ENCODE peak calls at places on chromosomes 3 and 15, in four cellular contexts. One of them, this sample, is unnamed.

GRCh38 chr3:29637093-29637492 is 356.2 kb downstream of the RBMS3 start:
- DNase-seq in neuronal stem cell: no peak
- DNase-seq in H9: no peak
- DNase-seq in H1: no peak
- DNase-seq in this sample: no peak

GRCh38 chr3:21331321-21331720 is 419.7 kb downstream of the ZNF385D start:
- DNase-seq in H9: no peak
- DNase-seq in neuronal stem cell: no peak
- DNase-seq in H1: no peak
- DNase-seq in this sample: no peak

GRCh38 chr3:193292386-193292785 is 51.4 kb downstream of the PLAAT1 start:
- DNase-seq in H9: no peak
- DNase-seq in neuronal stem cell: no peak
- DNase-seq in H1: no peak
- DNase-seq in this sample: no peak

GRCh38 chr3:101825904-101826445 is 23.3 kb upstream of the NFKBIZ start:
- DNase-seq in H9: no peak
- DNase-seq in H1: no peak
- DNase-seq in neuronal stem cell: no peak
- DNase-seq in this sample: no peak

GRCh38 chr3:127814325-127814781 is 8.0 kb downstream of the MGLL start:
- DNase-seq in neuronal stem cell: no peak
- DNase-seq in H9: no peak
- DNase-seq in H1: no peak
- DNase-seq in this sample: no peak

GRCh38 chr3:115042351-115042750 is 104.7 kb downstream of the ZBTB20 start:
- DNase-seq in neuronal stem cell: no peak
- DNase-seq in H9: no peak
- DNase-seq in H1: no peak
- DNase-seq in this sample: no peak

GRCh38 chr3:179732661-179733348 is 80.0 kb downstream of the USP13 start:
- DNase-seq in H9: no peak
- DNase-seq in H1: no peak
- DNase-seq in neuronal stem cell: no peak
- DNase-seq in this sample: no peak

GRCh38 chr15:38202356-38202755 is 50.3 kb upstream of the SPRED1 start:
- DNase-seq in neuronal stem cell: no peak
- DNase-seq in H9: no peak
- DNase-seq in H1: no peak
- DNase-seq in this sample: no peak

GRCh38 chr3:158789592-158789991 is 12.3 kb upstream of the MFSD1 start:
- DNase-seq in H9: no peak
- DNase-seq in H1: no peak
- DNase-seq in neuronal stem cell: no peak
- DNase-seq in this sample: peak

GRCh38 chr15:70096215-70096974 is 1.3 kb downstream of the TLE3 start:
- DNase-seq in H1: no peak
- DNase-seq in H9: no peak
- DNase-seq in neuronal stem cell: peak
- DNase-seq in this sample: peak

GRCh38 chr3:24156466-24156865 is 211.4 kb downstream of the NR1D2 start:
- DNase-seq in neuronal stem cell: no peak
- DNase-seq in H1: no peak
- DNase-seq in H9: no peak
- DNase-seq in this sample: peak

GRCh38 chr3:138397983-138398382 is 36.4 kb upstream of the ESYT3 start:
- DNase-seq in neuronal stem cell: no peak
- DNase-seq in H9: peak
- DNase-seq in H1: no peak
- DNase-seq in this sample: no peak

GRCh38 chr15:48671381-48672022 is 26.0 kb upstream of the FBN1 start:
- DNase-seq in H1: no peak
- DNase-seq in H9: no peak
- DNase-seq in neuronal stem cell: no peak
- DNase-seq in this sample: no peak

GRCh38 chr3:78645628-78646310 is 1122.0 kb downstream of the ROBO1 start:
- DNase-seq in neuronal stem cell: peak
- DNase-seq in H1: peak
- DNase-seq in H9: no peak
- DNase-seq in this sample: peak

GRCh38 chr3:107242579-107242978 is 134.7 kb upstream of the CCDC54 start:
- DNase-seq in neuronal stem cell: no peak
- DNase-seq in H9: no peak
- DNase-seq in H1: no peak
- DNase-seq in this sample: no peak

GRCh38 chr15:68230157-68231100 is 901 bp upstream of the CLN6 start:
- DNase-seq in H9: no peak
- DNase-seq in H1: no peak
- DNase-seq in neuronal stem cell: no peak
- DNase-seq in this sample: peak

GRCh38 chr3:69671082-69671952 is 67.9 kb upstream of the MITF start:
- DNase-seq in neuronal stem cell: peak
- DNase-seq in H9: no peak
- DNase-seq in H1: no peak
- DNase-seq in this sample: peak

GRCh38 chr3:39205131-39205530 is 12.7 kb upstream of the XIRP1 start:
- DNase-seq in neuronal stem cell: no peak
- DNase-seq in H1: no peak
- DNase-seq in H9: no peak
- DNase-seq in this sample: no peak

GRCh38 chr15:26893351-26894065 is 26.6 kb downstream of the GABRA5 start:
- DNase-seq in H1: no peak
- DNase-seq in H9: no peak
- DNase-seq in neuronal stem cell: no peak
- DNase-seq in this sample: no peak

GRCh38 chr3:149848238-149848637 is 35.2 kb downstream of the RNF13 start:
- DNase-seq in neuronal stem cell: no peak
- DNase-seq in H9: no peak
- DNase-seq in H1: no peak
- DNase-seq in this sample: no peak

GRCh38 chr3:32447865-32448400 is 54.7 kb downstream of the CMTM6 start:
- DNase-seq in H9: no peak
- DNase-seq in H1: no peak
- DNase-seq in neuronal stem cell: no peak
- DNase-seq in this sample: no peak

GRCh38 chr3:179321585-179322322 is 1.1 kb upstream of the ZNF639 start:
- DNase-seq in H9: no peak
- DNase-seq in H1: no peak
- DNase-seq in neuronal stem cell: no peak
- DNase-seq in this sample: peak

GRCh38 chr3:23926736-23927135 is 9.8 kb downstream of the RPL15 start:
- DNase-seq in H9: no peak
- DNase-seq in H1: no peak
- DNase-seq in neuronal stem cell: no peak
- DNase-seq in this sample: no peak

GRCh38 chr3:9915252-9916141 is 1.4 kb upstream of the IL17RC start:
- DNase-seq in H1: no peak
- DNase-seq in neuronal stem cell: no peak
- DNase-seq in H9: peak
- DNase-seq in this sample: peak

GRCh38 chr3:182794806-182795369 is 1.6 kb downstream of the ATP11B start:
- DNase-seq in neuronal stem cell: no peak
- DNase-seq in H1: no peak
- DNase-seq in H9: no peak
- DNase-seq in this sample: peak

GRCh38 chr15:83446417-83446816 is 724 bp upstream of the SH3GL3 start:
- DNase-seq in neuronal stem cell: no peak
- DNase-seq in H1: no peak
- DNase-seq in H9: no peak
- DNase-seq in this sample: no peak

GRCh38 chr15:83445653-83446052 is 1.5 kb upstream of the SH3GL3 start:
- DNase-seq in H9: no peak
- DNase-seq in H1: no peak
- DNase-seq in neuronal stem cell: no peak
- DNase-seq in this sample: no peak

GRCh38 chr15:83449250-83449671 is 2.1 kb downstream of the SH3GL3 start:
- DNase-seq in neuronal stem cell: no peak
- DNase-seq in H9: no peak
- DNase-seq in H1: no peak
- DNase-seq in this sample: no peak

GRCh38 chr15:83444936-83445335 is 2.2 kb upstream of the SH3GL3 start:
- DNase-seq in H9: no peak
- DNase-seq in H1: no peak
- DNase-seq in neuronal stem cell: no peak
- DNase-seq in this sample: no peak

DNA sequence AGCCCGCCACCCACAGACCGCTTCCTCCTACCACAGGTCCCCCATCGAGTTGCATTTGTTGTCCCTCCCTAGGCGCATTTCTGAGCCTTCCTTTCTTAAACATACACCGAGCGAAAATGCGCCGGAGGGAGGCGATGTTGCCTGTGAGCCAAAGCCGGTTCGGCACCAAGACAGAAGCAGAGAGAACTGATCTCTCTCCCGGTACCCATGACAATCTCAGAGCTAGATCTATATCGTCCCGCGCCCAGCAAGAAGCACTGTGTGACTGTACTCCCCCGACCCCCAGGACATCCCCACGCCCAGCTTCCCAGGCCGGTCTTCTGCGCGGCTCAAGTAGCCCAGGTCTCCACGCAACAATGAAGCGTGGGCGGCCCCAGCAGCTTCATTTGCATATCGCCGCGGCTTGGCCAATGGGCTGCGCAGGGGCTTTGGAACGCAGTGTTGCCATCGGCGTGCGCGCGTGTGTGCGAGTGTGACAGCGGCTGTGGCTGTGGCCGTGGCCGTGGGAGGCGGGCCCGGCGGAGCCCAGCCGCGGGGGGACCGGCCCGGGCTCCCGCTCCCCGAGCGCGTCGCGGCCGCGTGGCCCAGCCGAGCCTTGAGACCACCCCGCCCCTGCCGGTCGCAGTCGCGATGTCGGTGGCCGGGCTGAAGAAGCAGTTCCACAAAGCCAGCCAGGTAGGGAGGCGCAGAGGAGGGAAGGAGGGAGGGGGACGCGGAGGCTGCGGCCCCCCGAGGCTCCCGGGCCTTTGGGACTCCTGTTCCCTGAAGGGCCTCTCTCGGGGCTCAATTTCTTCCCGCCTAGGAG is at the start of gene SH3GL3:
- DNase-seq in H9: peak
- DNase-seq in H1: peak
- DNase-seq in neuronal stem cell: peak
- DNase-seq in this sample: peak
- H3K14ac ChIP-seq in H9: peak
- H3K14ac ChIP-seq in H1: no peak
- H3K14ac ChIP-seq in neuronal stem cell: peak
- H3K14ac ChIP-seq in this sample: no peak

DNA sequence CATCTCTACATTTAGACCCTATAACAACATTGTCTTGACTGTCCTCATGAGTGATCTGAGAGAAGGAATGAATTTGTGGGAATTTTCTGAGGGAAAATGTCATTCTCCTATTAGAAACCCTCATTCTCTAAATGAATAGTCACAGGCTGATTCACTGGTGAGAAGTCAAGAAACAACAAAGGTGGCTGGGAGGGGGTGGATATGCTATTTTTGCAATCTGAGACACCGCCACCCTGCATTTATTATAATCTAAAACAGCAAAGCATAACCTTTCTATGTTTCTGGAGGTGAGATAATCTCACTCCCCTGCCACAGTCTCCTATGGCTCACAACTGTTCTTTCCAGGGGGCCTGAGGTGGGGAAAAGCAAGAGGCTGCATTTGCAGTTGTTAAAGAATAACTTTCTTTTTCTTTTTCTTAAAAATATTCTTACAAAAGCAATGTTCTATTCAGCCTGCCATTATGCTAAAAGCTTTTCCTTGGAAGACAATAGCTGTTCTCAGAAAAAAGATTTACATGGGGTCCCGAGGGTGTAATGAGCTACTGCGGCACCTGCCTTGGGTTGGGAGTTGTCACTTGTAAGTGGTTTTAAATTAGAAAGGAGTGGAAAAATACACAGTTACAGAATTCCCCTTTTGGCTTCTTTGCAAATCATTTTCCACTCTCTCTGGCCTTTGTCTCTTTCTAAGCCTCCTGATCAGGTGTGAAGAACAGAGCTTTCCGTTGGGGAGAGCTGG is 220.9 kb downstream of the AGBL1 start:
- DNase-seq in H1: no peak
- DNase-seq in H9: no peak
- DNase-seq in neuronal stem cell: no peak
- DNase-seq in this sample: no peak
- H3K14ac ChIP-seq in H1: no peak
- H3K14ac ChIP-seq in H9: no peak
- H3K14ac ChIP-seq in neuronal stem cell: no peak
- H3K14ac ChIP-seq in this sample: no peak

GRCh38 chr3:48655586-48655985 is 7.1 kb downstream of the CELSR3 start:
- DNase-seq in neuronal stem cell: no peak
- DNase-seq in H1: no peak
- DNase-seq in H9: no peak
- DNase-seq in this sample: no peak

GRCh38 chr3:48656841-48657281 is 5.8 kb downstream of the CELSR3 start:
- DNase-seq in H9: peak
- DNase-seq in neuronal stem cell: no peak
- DNase-seq in H1: no peak
- DNase-seq in this sample: no peak

GRCh38 chr3:48652923-48653715 is 9.6 kb downstream of the CELSR3 start:
- DNase-seq in neuronal stem cell: no peak
- DNase-seq in H1: no peak
- DNase-seq in H9: no peak
- DNase-seq in this sample: no peak

GRCh38 chr3:48655063-48655462 is 7.6 kb downstream of the CELSR3 start:
- DNase-seq in neuronal stem cell: no peak
- DNase-seq in H1: no peak
- DNase-seq in H9: no peak
- DNase-seq in this sample: no peak

GRCh38 chr3:48656061-48656840 is 6.4 kb downstream of the CELSR3 start:
- DNase-seq in neuronal stem cell: peak
- DNase-seq in H1: peak
- DNase-seq in H9: peak
- DNase-seq in this sample: peak
- H3K14ac ChIP-seq in neuronal stem cell: peak
- H3K14ac ChIP-seq in H1: no peak
- H3K14ac ChIP-seq in H9: no peak
- H3K14ac ChIP-seq in this sample: no peak

DNA sequence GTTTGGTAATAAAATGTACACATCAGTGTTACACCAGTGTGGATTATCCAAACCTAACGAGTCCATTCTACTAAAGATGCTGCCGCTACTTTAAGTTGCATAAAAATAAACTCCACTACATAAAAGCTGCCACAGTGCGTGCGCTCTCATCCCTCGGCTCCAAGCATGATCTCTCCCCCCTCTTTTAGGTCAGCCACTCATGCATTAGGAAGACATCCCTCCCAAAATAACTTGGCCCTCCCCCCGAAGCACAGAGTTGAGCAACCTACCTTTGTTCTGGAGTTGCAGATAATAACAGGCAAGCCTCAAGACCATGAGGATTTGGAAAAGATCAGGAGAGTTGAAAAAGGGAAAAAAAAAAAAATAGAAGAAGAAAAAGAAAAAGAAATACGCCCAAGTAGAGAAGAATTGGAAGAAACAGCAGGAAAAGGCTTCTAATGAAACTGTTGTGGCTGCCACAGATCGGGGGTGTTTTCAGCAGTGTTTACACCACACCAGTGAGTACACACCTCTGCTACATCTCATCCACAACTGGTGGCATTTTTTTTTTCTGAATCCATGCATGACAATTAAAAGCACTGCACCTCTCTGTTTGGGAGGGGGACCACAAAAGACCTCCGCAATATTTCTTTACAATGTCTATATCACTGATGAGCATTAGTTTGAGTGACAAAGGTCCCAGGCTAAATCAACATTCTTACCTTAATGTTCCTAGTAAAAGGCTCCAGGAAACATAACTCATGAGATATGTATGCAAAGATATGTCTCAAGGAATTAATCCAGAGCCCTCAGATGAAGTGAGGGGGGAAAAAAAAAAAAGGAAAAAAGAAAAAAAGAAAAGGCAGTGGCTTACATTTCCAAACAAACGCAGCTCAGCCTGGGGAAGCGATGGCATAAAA is 339.1 kb downstream of the FOXP1 start:
- DNase-seq in neuronal stem cell: no peak
- DNase-seq in H1: no peak
- DNase-seq in H9: no peak
- DNase-seq in this sample: peak
- H3K14ac ChIP-seq in neuronal stem cell: no peak
- H3K14ac ChIP-seq in H1: no peak
- H3K14ac ChIP-seq in H9: no peak
- H3K14ac ChIP-seq in this sample: no peak

This sample was measured in mesenchymal stem cell.